ENCODE peak calls at places on chromosomes 6 and 20, in four cellular contexts. V is BJ; E is astrocyte of the spinal cord; X is CD4-positive, alpha-beta T cell. A is an unnamed sample.

GRCh38 chr6:145267076-145267867 is 468.0 kb downstream of the EPM2A start:
- DNase-seq in V (no peak), E (no peak), X (no peak), A (no peak)

GRCh38 chr6:37877373-37878149 is 58.0 kb downstream of the ZFAND3 start:
- DNase-seq in V (no peak), E (no peak), X (no peak), A (no peak)

GRCh38 chr20:19915111-19915798 is 101.9 kb upstream of the NAA20 start:
- DNase-seq in V (no peak), E (peak), X (no peak), A (no peak)

GRCh38 chr6:30554404-30554803 is 1.9 kb downstream of the GNL1 start:
- DNase-seq in V (no peak), E (no peak), X (no peak), A (no peak)

GRCh38 chr6:7138921-7139358 is 31.2 kb downstream of the RREB1 start:
- DNase-seq in V (no peak), E (no peak), X (no peak), A (peak)

GRCh38 chr20:50496773-50497375 is 13.3 kb upstream of the PTPN1 start:
- DNase-seq in V (no peak), E (no peak), X (no peak), A (no peak)

GRCh38 chr6:154615483-154616025 is 105.1 kb upstream of the CNKSR3 start:
- DNase-seq in V (no peak), E (peak), X (no peak), A (peak)

GRCh38 chr20:8305449-8305978 is 173.4 kb downstream of the PLCB1 start:
- DNase-seq in V (no peak), E (peak), X (peak), A (peak)

GRCh38 chr20:33993800-33994623 is at the start of gene RALY:
- DNase-seq in V (no peak), E (peak), X (peak), A (peak)

GRCh38 chr20:528923-529594 is 14.5 kb downstream of the CSNK2A1 start:
- DNase-seq in V (peak), E (peak), X (no peak), A (no peak)

GRCh38 chr20:33012327-33013189 is 5.1 kb downstream of the BPIFB2 start:
- DNase-seq in V (no peak), E (no peak), X (no peak), A (no peak)

GRCh38 chr20:52105573-52106422 is 85.8 kb downstream of the ZFP64 start:
- DNase-seq in V (no peak), E (peak), X (no peak), A (no peak)
- TF ChIP-seq CTCF in V (peak), E (peak), X (no peak), A (no peak)

DNA sequence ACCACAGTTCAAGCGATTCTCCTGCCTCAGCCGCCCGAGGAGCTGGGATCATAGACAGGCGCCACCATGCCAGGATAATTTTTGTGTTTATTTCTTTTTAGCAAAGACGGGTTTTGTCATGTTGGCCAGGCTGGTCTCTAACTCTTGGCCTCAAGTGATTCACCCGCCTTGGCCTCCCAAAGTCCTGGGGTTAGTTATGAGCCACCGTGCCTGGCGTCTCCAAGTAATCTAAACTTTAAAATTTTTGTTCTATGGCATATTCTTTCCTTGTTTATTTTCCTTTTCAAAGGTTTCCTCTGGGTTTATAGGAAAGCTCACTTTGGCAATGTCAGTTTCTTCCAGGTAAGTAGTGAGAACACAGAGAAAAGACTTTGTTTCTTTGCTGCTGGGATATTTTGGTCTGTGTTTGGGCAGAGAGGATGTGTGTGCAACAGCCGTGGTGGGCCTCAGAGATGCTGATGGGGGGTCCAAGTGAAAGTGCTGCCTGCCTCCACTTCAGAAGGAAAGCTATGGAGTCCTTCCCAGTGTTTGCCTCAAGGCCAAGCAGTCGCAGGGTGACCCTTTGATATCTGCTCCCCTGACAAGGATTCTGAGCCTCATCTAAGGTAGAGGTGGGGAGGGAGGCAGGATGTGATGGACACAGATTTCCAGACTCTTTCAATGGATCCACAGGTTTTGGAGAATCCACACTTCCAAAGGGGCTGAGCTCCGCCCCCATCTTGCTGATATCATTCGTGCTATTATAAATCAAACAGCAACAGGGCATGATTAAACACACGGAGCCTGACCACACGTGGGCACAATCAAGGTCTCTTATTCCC is 2.3 kb downstream of the LRP11 start:
- DNase-seq in V (no peak), E (no peak), X (no peak), A (no peak)
- TF ChIP-seq CTCF in V (no peak), E (no peak), X (no peak), A (no peak)

GRCh38 chr20:64180673-64181072 is 16.4 kb downstream of the MYT1 start:
- DNase-seq in V (no peak), E (no peak), X (no peak), A (no peak)

GRCh38 chr20:64179805-64180204 is 15.6 kb downstream of the MYT1 start:
- DNase-seq in V (no peak), E (no peak), X (no peak), A (no peak)

GRCh38 chr20:64177787-64178186 is 13.5 kb downstream of the MYT1 start:
- DNase-seq in V (no peak), E (no peak), X (no peak), A (no peak)

GRCh38 chr20:64176548-64177419 is 12.5 kb downstream of the MYT1 start:
- DNase-seq in V (no peak), E (no peak), X (no peak), A (no peak)

DNA sequence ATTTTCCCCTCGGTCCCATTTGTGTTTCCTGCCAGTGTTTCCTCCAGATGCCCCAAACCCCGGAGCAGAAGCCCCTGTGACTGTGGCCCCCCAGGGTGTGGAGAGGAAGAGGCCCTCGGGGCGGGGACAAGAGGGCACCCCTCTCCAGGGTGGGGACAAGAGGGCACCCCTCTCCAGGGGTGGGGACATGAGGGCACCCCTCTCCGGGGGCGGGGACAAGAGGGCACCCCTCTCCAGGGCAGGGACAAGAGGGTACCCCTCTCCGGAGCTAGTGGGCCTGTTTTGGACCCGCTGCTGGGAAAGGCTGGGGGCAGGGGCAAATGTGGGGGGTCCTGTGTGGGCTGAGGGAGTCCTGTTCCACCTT is 13.2 kb downstream of the MYT1 start:
- DNase-seq in V (no peak), E (no peak), X (no peak), A (no peak)
- TF ChIP-seq CTCF in V (no peak), E (no peak), X (no peak), A (no peak)

GRCh38 chr6:121858976-121859375 is 423.5 kb downstream of the GJA1 start:
- DNase-seq in V (no peak), E (no peak), X (no peak), A (no peak)
- TF ChIP-seq CTCF in V (no peak), E (no peak), X (no peak), A (no peak)

GRCh38 chr6:53862517-53863457 is 68.0 kb downstream of the LRRC1 start:
- DNase-seq in V (peak), E (peak), X (no peak), A (no peak)
- TF ChIP-seq CTCF in V (no peak), E (no peak), X (no peak), A (no peak)

A was measured in Calu3.